ENCODE peak calls at places on chromosomes 2 and 18, in seven cellular contexts. P, L, H, U, D, Z and W are unnamed samples.

GRCh38 chr18:74725690-74726089 is 128.0 kb downstream of the ZNF407 start:
- DNase-seq in P (no peak), L (no peak), H (no peak), U (no peak), D (no peak), Z (no peak), W (no peak)

GRCh38 chr18:12098389-12098788 is 4.7 kb downstream of the ANKRD62 start:
- DNase-seq in P (no peak), L (no peak), H (no peak), U (no peak), D (no peak), Z (no peak), W (no peak)

GRCh38 chr18:49880656-49881055 is 67.3 kb upstream of the ACAA2 start:
- DNase-seq in P (peak), L (no peak), H (no peak), U (no peak), D (no peak), Z (no peak), W (peak)

GRCh38 chr18:56517761-56518160 is 120.6 kb downstream of the TXNL1 start:
- DNase-seq in P (no peak), L (no peak), H (no peak), U (no peak), D (no peak), Z (no peak), W (no peak)

GRCh38 chr18:32373995-32374394 is 96.7 kb downstream of the GAREM1 start:
- DNase-seq in P (peak), L (no peak), H (peak), U (no peak), D (no peak), Z (peak), W (peak)

GRCh38 chr18:78882585-78882984 is 97.0 kb upstream of the SALL3 start:
- DNase-seq in P (no peak), L (no peak), H (no peak), U (no peak), D (no peak), Z (no peak), W (no peak)

GRCh38 chr2:190343170-190343499 is 254 bp upstream of the INPP1 start:
- DNase-seq in P (no peak), L (no peak), H (no peak), U (no peak), D (no peak), Z (no peak), W (no peak)

GRCh38 chr2:47236503-47237215 is 81.6 kb upstream of the STPG4 start:
- DNase-seq in P (no peak), L (no peak), H (peak), U (no peak), D (no peak), Z (no peak), W (no peak)

GRCh38 chr18:70418551-70419311 is 129.9 kb downstream of the SOCS6 start:
- DNase-seq in P (no peak), L (no peak), H (no peak), U (no peak), D (no peak), Z (no peak), W (no peak)

GRCh38 chr2:30775833-30776232 is 31.4 kb downstream of the CAPN13 start:
- DNase-seq in P (no peak), L (no peak), H (no peak), U (no peak), D (no peak), Z (peak), W (no peak)

GRCh38 chr2:109685453-109685852 is 71.3 kb downstream of the SOWAHC start:
- DNase-seq in P (no peak), L (no peak), H (no peak), U (no peak), D (no peak), Z (no peak), W (no peak)

GRCh38 chr2:20421988-20422678 is 24.7 kb upstream of the RHOB start:
- DNase-seq in P (peak), L (no peak), H (peak), U (no peak), D (no peak), Z (peak), W (no peak)

GRCh38 chr18:32093523-32093922 is 1.8 kb downstream of the RNF138 start:
- DNase-seq in P (peak), L (no peak), H (peak), U (no peak), D (no peak), Z (no peak), W (no peak)

GRCh38 chr18:11251229-11251890 is 102.0 kb upstream of the PIEZO2 start:
- DNase-seq in P (peak), L (no peak), H (no peak), U (no peak), D (no peak), Z (no peak), W (no peak)

GRCh38 chr2:176110975-176111663 is 4.0 kb downstream of the HOXD11 start:
- DNase-seq in P (no peak), L (no peak), H (peak), U (no peak), D (no peak), Z (peak), W (peak)

GRCh38 chr2:132766573-132766972 is 96.6 kb upstream of the LYPD1 start:
- DNase-seq in P (no peak), L (no peak), H (no peak), U (no peak), D (no peak), Z (no peak), W (no peak)

GRCh38 chr2:241230435-241230834 is 42.0 kb downstream of the ANO7 start:
- DNase-seq in P (no peak), L (no peak), H (no peak), U (no peak), D (no peak), Z (no peak), W (no peak)

GRCh38 chr2:47058061-47058931 is 96.8 kb downstream of the STPG4 start:
- DNase-seq in P (no peak), L (no peak), H (peak), U (no peak), D (no peak), Z (peak), W (no peak)

GRCh38 chr2:111618577-111618930 is 265.4 kb downstream of the ANAPC1 start:
- DNase-seq in P (no peak), L (no peak), H (peak), U (no peak), D (no peak), Z (no peak), W (no peak)

GRCh38 chr2:63050186-63050915 is at the start of gene OTX1:
- DNase-seq in P (no peak), L (no peak), H (peak), U (no peak), D (no peak), Z (peak), W (peak)

GRCh38 chr2:79414690-79415089 is 98.2 kb upstream of the CTNNA2 start:
- DNase-seq in P (no peak), L (no peak), H (no peak), U (no peak), D (no peak), Z (no peak), W (no peak)

GRCh38 chr2:18849841-18850578 is 260.6 kb upstream of the NT5C1B start:
- DNase-seq in P (no peak), L (no peak), H (no peak), U (no peak), D (no peak), Z (no peak), W (no peak)

GRCh38 chr18:29361843-29362242 is 1184.9 kb upstream of the CDH2 start:
- DNase-seq in P (no peak), L (no peak), H (no peak), U (no peak), D (peak), Z (peak), W (peak)

GRCh38 chr2:170498559-170498958 is 216.6 kb upstream of the SP5 start:
- DNase-seq in P (no peak), L (no peak), H (no peak), U (no peak), D (no peak), Z (no peak), W (no peak)

GRCh38 chr2:173654146-173654895 is 299.6 kb downstream of the CDCA7 start:
- DNase-seq in P (no peak), L (no peak), H (no peak), U (no peak), D (no peak), Z (no peak), W (no peak)

GRCh38 chr2:226796840-226797288 is 2.8 kb downstream of the IRS1 start:
- DNase-seq in P (no peak), L (no peak), H (peak), U (no peak), D (no peak), Z (no peak), W (no peak)

GRCh38 chr2:71882949-71883472 is 264.7 kb downstream of the CYP26B1 start:
- DNase-seq in P (peak), L (no peak), H (peak), U (no peak), D (no peak), Z (peak), W (peak)